ENCODE peak calls at places on chromosome 12, in seven cellular contexts. T is heart left ventricle, W is nephron progenitor cell, B is AG09309, X is fibroblast of lung, A is Peyer's patch, H is natural killer cell. P is an unnamed sample.

GRCh38 chr12:109627633-109628032 is 54.0 kb downstream of the MVK start:
- DNase-seq in A (no peak), H (no peak), T (no peak), X (no peak), W (no peak), B (no peak), P (no peak)

GRCh38 chr12:70334742-70335141 is 31.3 kb upstream of the KCNMB4 start:
- DNase-seq in T (no peak), X (no peak), H (no peak), W (no peak), B (no peak), A (no peak), P (no peak)

GRCh38 chr12:2355604-2356003 is 302.8 kb downstream of the CACNA1C start:
- DNase-seq in B (no peak), A (no peak), W (no peak), H (no peak), T (no peak), X (no peak), P (no peak)

GRCh38 chr12:105843989-105844768 is 294.6 kb downstream of the NUAK1 start:
- DNase-seq in X (peak), B (peak), H (no peak), T (no peak), W (no peak), A (no peak), P (no peak)

GRCh38 chr12:82359115-82359478 is 768 bp downstream of the METTL25 start:
- DNase-seq in T (peak), B (no peak), X (peak), W (peak), H (no peak), A (no peak), P (no peak)

GRCh38 chr12:117901631-117902030 is 67.2 kb downstream of the KSR2 start:
- DNase-seq in W (no peak), B (no peak), H (no peak), A (no peak), X (no peak), T (no peak), P (no peak)

GRCh38 chr12:125996438-125996837 is 931.2 kb downstream of the AACS start:
- DNase-seq in X (no peak), H (no peak), B (no peak), T (no peak), A (no peak), W (no peak), P (no peak)

GRCh38 chr12:49636979-49637378 is 13.6 kb downstream of the PRPF40B start:
- DNase-seq in W (peak), H (peak), X (peak), B (peak), T (peak), A (peak), P (peak)

GRCh38 chr12:132190012-132190755 is 45.9 kb downstream of the NOC4L start:
- DNase-seq in A (no peak), H (no peak), X (no peak), W (peak), B (no peak), T (peak), P (no peak)

GRCh38 chr12:114904254-114905003 is 220.5 kb upstream of the TBX3 start:
- DNase-seq in W (no peak), X (peak), B (no peak), A (no peak), H (no peak), T (no peak), P (no peak)

GRCh38 chr12:6638305-6638704 is 2.5 kb upstream of the LPAR5 start:
- DNase-seq in W (no peak), H (no peak), A (peak), X (no peak), T (no peak), B (no peak), P (no peak)

GRCh38 chr12:132506730-132507538 is 17.0 kb downstream of the FBRSL1 start:
- DNase-seq in W (peak), T (peak), H (peak), B (no peak), X (peak), A (peak), P (peak)

GRCh38 chr12:62372825-62373224 is 93.8 kb upstream of the MON2 start:
- DNase-seq in W (no peak), A (no peak), H (no peak), B (no peak), X (no peak), T (no peak), P (no peak)

GRCh38 chr12:31005944-31006361 is 67.7 kb upstream of the DDX11 start:
- DNase-seq in A (no peak), B (peak), T (peak), X (peak), W (no peak), H (no peak), P (no peak)

GRCh38 chr12:25995906-25996305 is 37.4 kb downstream of the RASSF8 start:
- DNase-seq in T (no peak), B (no peak), A (no peak), H (no peak), W (no peak), X (peak), P (no peak)

GRCh38 chr12:54407183-54407905 is 11.7 kb downstream of the ITGA5 start:
- DNase-seq in A (no peak), B (no peak), H (no peak), W (no peak), T (no peak), X (no peak), P (no peak)

GRCh38 chr12:2988494-2988893 is 29.3 kb downstream of the TEAD4 start:
- DNase-seq in T (no peak), B (no peak), W (no peak), X (no peak), H (no peak), A (no peak), P (no peak)

GRCh38 chr12:45433441-45433868 is 217.6 kb downstream of the ANO6 start:
- DNase-seq in W (peak), X (no peak), H (no peak), A (no peak), B (no peak), T (no peak), P (no peak)

GRCh38 chr12:64572241-64572640 is 38.1 kb upstream of the RASSF3 start:
- DNase-seq in X (no peak), A (no peak), H (no peak), T (no peak), W (no peak), B (no peak), P (no peak)

GRCh38 chr12:21751517-21751916 is 23.0 kb downstream of the KCNJ8 start:
- DNase-seq in H (no peak), W (peak), B (no peak), T (no peak), A (no peak), X (peak), P (no peak)

GRCh38 chr12:122835693-122836026 is 403 bp downstream of the HIP1R start:
- DNase-seq in A (peak), H (no peak), T (no peak), B (no peak), W (peak), X (no peak), P (no peak)

GRCh38 chr12:120538281-120539156 is 4.4 kb downstream of the RNF10 start:
- DNase-seq in B (peak), W (no peak), H (no peak), X (peak), A (no peak), T (no peak), P (no peak)

GRCh38 chr12:59944177-59944576 is 348.3 kb downstream of the SLC16A7 start:
- DNase-seq in A (no peak), T (no peak), X (no peak), B (no peak), H (no peak), W (no peak), P (no peak)

GRCh38 chr12:113829212-113829611 is 136.9 kb downstream of the RBM19 start:
- DNase-seq in B (no peak), H (no peak), T (no peak), W (no peak), A (no peak), X (no peak), P (no peak)

GRCh38 chr12:113825705-113826104 is 140.4 kb downstream of the RBM19 start:
- DNase-seq in B (no peak), W (no peak), T (peak), A (no peak), X (no peak), H (no peak), P (no peak)

GRCh38 chr12:113823816-113824215 is 142.3 kb downstream of the RBM19 start:
- DNase-seq in X (no peak), W (no peak), H (no peak), A (no peak), T (no peak), B (no peak), P (no peak)

GRCh38 chr12:113822986-113823385 is 143.1 kb downstream of the RBM19 start:
- DNase-seq in A (no peak), B (no peak), W (no peak), T (no peak), H (no peak), X (no peak), P (no peak)

DNA sequence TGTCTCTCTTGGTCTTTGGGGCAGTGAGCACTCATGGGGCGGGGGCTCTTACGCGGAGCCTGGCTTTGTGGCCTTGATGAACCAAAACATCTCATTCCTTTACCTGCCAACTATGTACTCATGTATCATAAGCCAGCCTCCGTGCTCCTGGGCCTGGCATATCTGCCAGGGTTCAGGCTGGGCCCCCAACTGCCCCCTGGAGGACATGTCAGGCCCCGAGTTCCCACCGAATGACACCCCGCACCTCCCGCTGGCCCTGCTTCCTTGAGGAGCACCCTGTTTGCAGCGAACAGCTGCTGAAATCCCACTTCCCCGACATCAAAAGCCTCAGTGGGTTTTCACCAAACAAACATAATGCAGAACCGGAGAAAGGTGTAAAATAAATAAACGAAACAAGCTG is 139.3 kb downstream of the RBM19 start:
- DNase-seq in B (no peak), W (no peak), X (no peak), T (no peak), A (no peak), H (no peak), P (no peak)
- TF ChIP-seq CTCF in B (no peak), W (no peak), X (no peak), T (no peak), A (no peak), H (no peak), P (no peak)

DNA sequence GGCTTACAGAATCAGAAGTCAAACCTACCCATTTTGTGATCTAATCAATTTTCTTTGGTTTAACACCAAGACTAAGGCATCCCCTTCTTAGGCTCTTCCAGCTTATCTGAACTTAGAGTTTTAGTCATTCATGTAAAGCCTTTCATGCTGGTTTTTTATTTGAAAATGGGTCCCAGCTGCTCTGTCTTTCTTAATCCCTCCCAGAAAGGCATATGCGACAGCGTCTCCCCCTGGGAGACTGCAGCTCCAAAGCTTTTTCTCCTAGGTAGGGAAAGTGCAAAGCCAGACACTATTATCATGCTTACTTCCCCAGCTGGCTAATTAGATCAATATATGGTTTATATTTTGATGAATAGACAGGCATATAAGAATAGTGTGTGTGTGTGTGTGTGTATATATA is 96.6 kb upstream of the E2F7 start:
- DNase-seq in X (no peak), W (no peak), B (no peak), T (no peak), A (no peak), H (no peak), P (no peak)
- TF ChIP-seq CTCF in X (no peak), W (no peak), B (no peak), T (no peak), A (no peak), H (no peak), P (no peak)

GRCh38 chr12:47758834-47759690 is at the start of gene RAPGEF3:
- DNase-seq in A (peak), T (peak), B (no peak), W (peak), X (peak), H (peak), P (no peak)
- TF ChIP-seq CTCF in A (peak), T (peak), B (peak), W (peak), X (peak), H (peak), P (peak)

GRCh38 chr12:106897082-106897481 is 58.6 kb upstream of the TMEM263 start:
- DNase-seq in T (no peak), X (peak), A (no peak), H (no peak), W (no peak), B (no peak), P (no peak)
- TF ChIP-seq CTCF in T (no peak), X (peak), A (no peak), H (no peak), W (no peak), B (peak), P (no peak)

DNA sequence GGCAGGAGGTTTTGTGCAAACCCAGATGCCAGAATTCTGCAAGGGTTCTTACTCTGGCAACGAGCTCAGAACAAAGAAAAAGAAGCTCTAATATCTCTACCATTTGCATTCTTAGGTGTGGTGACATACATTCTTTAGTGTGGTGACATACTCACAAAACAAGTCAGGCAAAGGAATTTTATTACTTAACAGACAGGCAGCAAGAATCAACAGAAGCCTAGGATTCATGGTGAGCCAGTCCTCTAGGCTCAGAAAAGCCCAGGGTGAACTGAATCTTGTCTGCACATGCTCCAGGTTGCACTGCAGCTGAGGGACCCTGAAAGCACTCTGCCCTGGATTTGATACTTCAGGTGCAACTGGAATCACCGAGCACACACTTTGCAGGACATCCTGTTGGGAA is 122.4 kb upstream of the PTPRQ start:
- DNase-seq in A (no peak), W (no peak), H (no peak), X (no peak), T (no peak), B (peak), P (no peak)
- TF ChIP-seq CTCF in A (no peak), W (no peak), H (no peak), X (no peak), T (no peak), B (no peak), P (no peak)